ENCODE peak calls at places on chromosome 15, in eight cellular contexts. L, X, S, C, I, Y, B and Q are unnamed samples.

GRCh38 chr15:47333758-47334157 is 383.5 kb upstream of the SEMA6D start:
- DNase-seq in L (peak; percentile 71), Y (no peak), I (no peak), X (no peak), B (no peak), C (no peak), S (no peak), Q (no peak)

GRCh38 chr15:64979252-64979710 is 10.4 kb downstream of the SPG21 start:
- DNase-seq in I (no peak), Y (no peak), X (no peak), L (peak; percentile 41), S (no peak), C (no peak), B (no peak), Q (no peak)

GRCh38 chr15:69143756-69144436 is 16.5 kb upstream of the GLCE start:
- DNase-seq in L (peak; percentile 36), C (no peak), I (no peak), B (no peak), S (no peak), Y (no peak), X (no peak), Q (no peak)

GRCh38 chr15:68382286-68383007 is 49.5 kb downstream of the ITGA11 start:
- DNase-seq in S (no peak), Y (no peak), B (no peak), I (no peak), L (no peak), C (no peak), X (peak; percentile 45), Q (no peak)

GRCh38 chr15:87777054-87777498 is 479.5 kb downstream of the NTRK3 start:
- DNase-seq in Y (no peak), C (no peak), I (no peak), X (peak; percentile 89), B (no peak), S (peak; percentile 29), L (no peak), Q (peak; percentile 61)

GRCh38 chr15:29812384-29812694 is 9.9 kb downstream of the TJP1 start:
- DNase-seq in B (no peak), Y (no peak), S (no peak), I (no peak), L (no peak), X (no peak), C (no peak), Q (no peak)

GRCh38 chr15:92614791-92615785 is 40.5 kb downstream of the FAM174B start:
- DNase-seq in Y (no peak), X (no peak), I (no peak), S (no peak), L (no peak), C (no peak), B (no peak), Q (no peak)

GRCh38 chr15:94417464-94418293 is 186.3 kb downstream of the MCTP2 start:
- DNase-seq in X (no peak), S (no peak), Y (no peak), L (no peak), B (no peak), I (no peak), C (no peak), Q (no peak)

GRCh38 chr15:70281811-70282307 is 184.1 kb upstream of the TLE3 start:
- DNase-seq in Y (no peak), S (no peak), L (no peak), X (no peak), C (no peak), I (no peak), B (no peak), Q (no peak)

GRCh38 chr15:44296625-44297524 is 8.4 kb downstream of the GOLM2 start:
- DNase-seq in I (no peak), B (no peak), C (no peak), X (no peak), S (no peak), L (peak; percentile 44), Y (no peak), Q (no peak)

GRCh38 chr15:84598250-84598649 is 2.6 kb upstream of the ZSCAN2 start:
- DNase-seq in B (no peak), L (no peak), C (no peak), S (no peak), I (no peak), Y (peak; percentile 21), X (no peak), Q (no peak)

GRCh38 chr15:63038926-63039673 is 3.4 kb upstream of the TPM1 start:
- DNase-seq in B (no peak), Y (no peak), L (peak; percentile 76), I (no peak), C (no peak), X (no peak), S (no peak), Q (no peak)

GRCh38 chr15:89670985-89671560 is 8.1 kb downstream of the PLIN1 start:
- DNase-seq in X (no peak), S (no peak), Y (no peak), B (no peak), I (no peak), C (no peak), L (no peak), Q (no peak)

GRCh38 chr15:25763206-25763880 is 99.8 kb downstream of the ATP10A start:
- DNase-seq in C (peak; percentile 27), Y (no peak), X (no peak), I (no peak), S (no peak), L (no peak), B (no peak), Q (no peak)

GRCh38 chr15:90106522-90107117 is 4.4 kb upstream of the IDH2 start:
- DNase-seq in S (peak; percentile 82), I (no peak), X (no peak), L (no peak), Y (no peak), B (peak; percentile 19), C (no peak), Q (no peak)

GRCh38 chr15:65092911-65093792 is 16.6 kb downstream of the KBTBD13 start:
- DNase-seq in I (no peak), C (no peak), Y (no peak), X (no peak), S (no peak), B (no peak), L (no peak), Q (no peak)

GRCh38 chr15:74385442-74386132 is 18.1 kb upstream of the CYP11A1 start:
- DNase-seq in S (peak; percentile 65), Y (no peak), B (no peak), C (no peak), X (no peak), I (no peak), L (no peak), Q (no peak)

GRCh38 chr15:34359416-34359815 is 7.6 kb downstream of the LPCAT4 start:
- DNase-seq in L (no peak), C (no peak), Y (no peak), X (no peak), B (no peak), I (no peak), S (no peak), Q (no peak)

GRCh38 chr15:41331833-41332787 is at the start of gene OIP5:
- DNase-seq in B (peak; percentile 91), C (peak; percentile 98), I (peak; percentile 96), L (peak; percentile 99), S (peak; percentile 98), X (peak; percentile 100), Y (peak; percentile 95), Q (peak; percentile 99)

GRCh38 chr15:31260646-31261265 is 65.9 kb upstream of the KLF13 start:
- DNase-seq in I (no peak), X (no peak), C (no peak), Y (no peak), S (no peak), B (no peak), L (no peak), Q (no peak)

GRCh38 chr15:67840747-67841634 is 1.1 kb upstream of the RNU6-1 start:
- DNase-seq in C (peak; percentile 8), Y (no peak), I (no peak), X (no peak), S (peak; percentile 49), B (no peak), L (no peak), Q (no peak)

GRCh38 chr15:68184616-68185470 is 20.3 kb downstream of the CALML4 start:
- DNase-seq in X (no peak), Y (no peak), C (no peak), B (no peak), I (no peak), S (no peak), L (no peak), Q (no peak)

GRCh38 chr15:72437650-72438316 is 36.3 kb upstream of the ARIH1 start:
- DNase-seq in I (no peak), S (no peak), L (no peak), C (no peak), X (no peak), B (no peak), Y (no peak), Q (no peak)

GRCh38 chr15:51776952-51777574 is 25.7 kb downstream of the TMOD2 start:
- DNase-seq in S (peak; percentile 50), B (peak; percentile 29), X (peak; percentile 95), I (peak; percentile 53), L (no peak), Y (peak; percentile 67), C (peak; percentile 87), Q (peak; percentile 56)

GRCh38 chr15:47750030-47750739 is 32.9 kb downstream of the SEMA6D start:
- DNase-seq in L (peak; percentile 58), B (no peak), I (no peak), C (no peak), S (no peak), Y (no peak), X (no peak), Q (peak; percentile 11)

GRCh38 chr15:101118615-101119014 is 133.2 kb downstream of the CHSY1 start:
- DNase-seq in S (no peak), L (no peak), X (no peak), Y (no peak), C (no peak), B (no peak), I (no peak), Q (no peak)

GRCh38 chr15:100602822-100603393 is 519 bp downstream of the ASB7 start:
- DNase-seq in C (no peak), B (no peak), L (no peak), I (peak; percentile 50), X (no peak), S (no peak), Y (no peak), Q (no peak)

GRCh38 chr15:76185716-76186115 is 125.6 kb downstream of the ETFA start:
- DNase-seq in B (no peak), X (no peak), I (no peak), C (peak; percentile 6), L (no peak), S (no peak), Y (no peak), Q (no peak)

GRCh38 chr15:33729648-33730047 is 238.6 kb upstream of the CHRM5 start:
- DNase-seq in I (no peak), C (no peak), B (no peak), Y (no peak), S (no peak), L (no peak), X (no peak), Q (no peak)

GRCh38 chr15:31016446-31016915 is 25.1 kb upstream of the MTMR10 start:
- DNase-seq in X (no peak), B (no peak), C (no peak), S (no peak), Y (no peak), I (no peak), L (peak; percentile 84), Q (no peak)

GRCh38 chr15:96381463-96381862 is 51.0 kb downstream of the NR2F2 start:
- DNase-seq in B (no peak), X (no peak), C (no peak), L (no peak), Y (no peak), S (no peak), I (no peak), Q (no peak)

GRCh38 chr15:42057744-42058646 is 36.4 kb downstream of the PLA2G4D start:
- DNase-seq in B (no peak), C (no peak), Y (no peak), S (no peak), L (no peak), X (no peak), I (no peak), Q (no peak)

GRCh38 chr15:62594017-62594416 is 428.9 kb upstream of the C2CD4B start:
- DNase-seq in S (no peak), C (no peak), B (no peak), I (no peak), Y (no peak), X (no peak), L (no peak), Q (no peak)